ENCODE peak calls at places on chromosomes 11 and 22, in seven cellular contexts. One of them, this sample, is unnamed.

GRCh38 chr22:36351921-36352774 is 35.6 kb downstream of the MYH9 start:
- DNase-seq in HCT116: no peak
- DNase-seq in H1: no peak
- DNase-seq in K562: no peak
- DNase-seq in GM12878: no peak
- DNase-seq in HepG2: peak; percentile 91
- DNase-seq in SK-N-SH: no peak
- DNase-seq in this sample: no peak

GRCh38 chr22:31289335-31289734 is 3.0 kb downstream of the PIK3IP1 start:
- DNase-seq in HCT116: no peak
- DNase-seq in H1: no peak
- DNase-seq in K562: no peak
- DNase-seq in GM12878: no peak
- DNase-seq in HepG2: no peak
- DNase-seq in SK-N-SH: no peak
- DNase-seq in this sample: no peak

GRCh38 chr11:130159657-130160459 is at the start of gene ST14:
- DNase-seq in HCT116: no peak
- DNase-seq in H1: peak; percentile 72
- DNase-seq in K562: no peak
- DNase-seq in GM12878: no peak
- DNase-seq in HepG2: no peak
- DNase-seq in SK-N-SH: peak; percentile 54
- DNase-seq in this sample: peak; percentile 98

GRCh38 chr11:35582033-35582432 is 36.2 kb upstream of the FJX1 start:
- DNase-seq in HCT116: no peak
- DNase-seq in H1: no peak
- DNase-seq in K562: no peak
- DNase-seq in GM12878: no peak
- DNase-seq in HepG2: no peak
- DNase-seq in SK-N-SH: no peak
- DNase-seq in this sample: no peak

GRCh38 chr22:46428602-46429326 is 93.2 kb downstream of the TRMU start:
- DNase-seq in HCT116: no peak
- DNase-seq in H1: no peak
- DNase-seq in K562: no peak
- DNase-seq in GM12878: no peak
- DNase-seq in HepG2: no peak
- DNase-seq in SK-N-SH: no peak
- DNase-seq in this sample: no peak

GRCh38 chr11:121416909-121417567 is 35.1 kb upstream of the SORL1 start:
- DNase-seq in HCT116: no peak
- DNase-seq in H1: no peak
- DNase-seq in K562: no peak
- DNase-seq in GM12878: peak; percentile 92
- DNase-seq in HepG2: no peak
- DNase-seq in SK-N-SH: no peak
- DNase-seq in this sample: no peak

GRCh38 chr11:115409691-115410220 is 94.5 kb downstream of the CADM1 start:
- DNase-seq in HCT116: no peak
- DNase-seq in H1: no peak
- DNase-seq in K562: no peak
- DNase-seq in GM12878: no peak
- DNase-seq in HepG2: peak; percentile 94
- DNase-seq in SK-N-SH: peak; percentile 69
- DNase-seq in this sample: peak; percentile 39

GRCh38 chr11:45354976-45355705 is 69.0 kb upstream of the SYT13 start:
- DNase-seq in HCT116: no peak
- DNase-seq in H1: peak; percentile 91
- DNase-seq in K562: peak; percentile 75
- DNase-seq in GM12878: no peak
- DNase-seq in HepG2: no peak
- DNase-seq in SK-N-SH: peak; percentile 88
- DNase-seq in this sample: no peak

GRCh38 chr11:76622481-76623094 is 48.0 kb downstream of the LRRC32 start:
- DNase-seq in HCT116: no peak
- DNase-seq in H1: no peak
- DNase-seq in K562: no peak
- DNase-seq in GM12878: no peak
- DNase-seq in HepG2: no peak
- DNase-seq in SK-N-SH: no peak
- DNase-seq in this sample: no peak

GRCh38 chr11:22561283-22561682 is 64.3 kb downstream of the FANCF start:
- DNase-seq in HCT116: no peak
- DNase-seq in H1: no peak
- DNase-seq in K562: no peak
- DNase-seq in GM12878: no peak
- DNase-seq in HepG2: no peak
- DNase-seq in SK-N-SH: no peak
- DNase-seq in this sample: no peak

GRCh38 chr22:49016909-49017768 is 810.5 kb downstream of the BRD1 start:
- DNase-seq in HCT116: no peak
- DNase-seq in H1: peak; percentile 35
- DNase-seq in K562: no peak
- DNase-seq in GM12878: no peak
- DNase-seq in HepG2: no peak
- DNase-seq in SK-N-SH: no peak
- DNase-seq in this sample: no peak

GRCh38 chr11:74011360-74012071 is 2.6 kb upstream of the UCP3 start:
- DNase-seq in HCT116: no peak
- DNase-seq in H1: no peak
- DNase-seq in K562: peak; percentile 72
- DNase-seq in GM12878: peak; percentile 79
- DNase-seq in HepG2: no peak
- DNase-seq in SK-N-SH: no peak
- DNase-seq in this sample: no peak

GRCh38 chr11:102010776-102011500 is 36.3 kb upstream of the CFAP300 start:
- DNase-seq in HCT116: peak; percentile 73
- DNase-seq in H1: peak; percentile 66
- DNase-seq in K562: peak; percentile 9
- DNase-seq in GM12878: no peak
- DNase-seq in HepG2: peak; percentile 53
- DNase-seq in SK-N-SH: peak; percentile 17
- DNase-seq in this sample: peak; percentile 88

GRCh38 chr11:70503201-70503877 is 105.0 kb downstream of the CTTN start:
- DNase-seq in HCT116: no peak
- DNase-seq in H1: no peak
- DNase-seq in K562: no peak
- DNase-seq in GM12878: no peak
- DNase-seq in HepG2: no peak
- DNase-seq in SK-N-SH: no peak
- DNase-seq in this sample: peak; percentile 49

GRCh38 chr11:125214466-125215204 is 50.1 kb downstream of the PKNOX2 start:
- DNase-seq in HCT116: no peak
- DNase-seq in H1: no peak
- DNase-seq in K562: no peak
- DNase-seq in GM12878: no peak
- DNase-seq in HepG2: no peak
- DNase-seq in SK-N-SH: no peak
- DNase-seq in this sample: no peak

GRCh38 chr11:105719073-105719846 is 109.4 kb downstream of the GRIA4 start:
- DNase-seq in HCT116: peak; percentile 22
- DNase-seq in H1: no peak
- DNase-seq in K562: no peak
- DNase-seq in GM12878: peak; percentile 35
- DNase-seq in HepG2: peak; percentile 49
- DNase-seq in SK-N-SH: no peak
- DNase-seq in this sample: no peak

GRCh38 chr11:105713696-105714095 is 103.8 kb downstream of the GRIA4 start:
- DNase-seq in HCT116: no peak
- DNase-seq in H1: no peak
- DNase-seq in K562: no peak
- DNase-seq in GM12878: no peak
- DNase-seq in HepG2: no peak
- DNase-seq in SK-N-SH: no peak
- DNase-seq in this sample: no peak

GRCh38 chr11:105720096-105720495 is 110.2 kb downstream of the GRIA4 start:
- DNase-seq in HCT116: no peak
- DNase-seq in H1: no peak
- DNase-seq in K562: no peak
- DNase-seq in GM12878: no peak
- DNase-seq in HepG2: no peak
- DNase-seq in SK-N-SH: no peak
- DNase-seq in this sample: no peak

GRCh38 chr11:105723269-105723668 is 113.4 kb downstream of the GRIA4 start:
- DNase-seq in HCT116: no peak
- DNase-seq in H1: no peak
- DNase-seq in K562: no peak
- DNase-seq in GM12878: no peak
- DNase-seq in HepG2: no peak
- DNase-seq in SK-N-SH: no peak
- DNase-seq in this sample: no peak

DNA sequence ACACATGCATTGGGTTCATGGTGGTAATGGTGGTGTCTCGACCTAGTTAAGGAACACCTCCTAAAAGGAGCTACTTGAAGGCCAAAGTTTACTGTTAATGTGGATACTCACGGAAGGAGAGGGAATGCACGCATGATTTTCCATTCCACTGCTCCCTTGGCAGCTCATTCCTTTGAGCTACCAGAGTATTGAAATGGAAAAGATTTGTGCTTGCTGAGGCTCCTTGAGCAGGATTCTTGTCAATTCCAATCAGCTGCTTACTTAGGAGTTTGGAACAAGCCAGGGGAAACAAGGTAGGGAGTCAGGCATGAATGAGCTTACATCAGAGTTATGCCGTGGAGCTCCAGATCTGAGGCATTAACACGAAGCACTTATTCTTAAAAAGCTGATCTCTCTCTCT is 108.8 kb downstream of the GRIA4 start:
- DNase-seq in HCT116: no peak
- DNase-seq in H1: no peak
- DNase-seq in K562: no peak
- DNase-seq in GM12878: no peak
- DNase-seq in HepG2: no peak
- DNase-seq in SK-N-SH: no peak
- DNase-seq in this sample: no peak
- TF ChIP-seq JUND in HCT116: no peak
- TF ChIP-seq JUND in H1: no peak
- TF ChIP-seq JUND in K562: no peak
- TF ChIP-seq JUND in GM12878: no peak
- TF ChIP-seq JUND in HepG2: no peak
- TF ChIP-seq JUND in SK-N-SH: no peak
- TF ChIP-seq JUND in this sample: no peak

GRCh38 chr11:85825590-85825989 is 14.6 kb upstream of the SYTL2 start:
- DNase-seq in HCT116: no peak
- DNase-seq in H1: no peak
- DNase-seq in K562: no peak
- DNase-seq in GM12878: no peak
- DNase-seq in HepG2: no peak
- DNase-seq in SK-N-SH: no peak
- DNase-seq in this sample: no peak

GRCh38 chr11:85823816-85824215 is 12.9 kb upstream of the SYTL2 start:
- DNase-seq in HCT116: no peak
- DNase-seq in H1: no peak
- DNase-seq in K562: no peak
- DNase-seq in GM12878: no peak
- DNase-seq in HepG2: no peak
- DNase-seq in SK-N-SH: no peak
- DNase-seq in this sample: no peak

GRCh38 chr11:85828640-85828978 is 17.7 kb upstream of the SYTL2 start:
- DNase-seq in HCT116: no peak
- DNase-seq in H1: no peak
- DNase-seq in K562: no peak
- DNase-seq in GM12878: no peak
- DNase-seq in HepG2: no peak
- DNase-seq in SK-N-SH: no peak
- DNase-seq in this sample: no peak

GRCh38 chr11:85827768-85828639 is 17.1 kb upstream of the SYTL2 start:
- DNase-seq in HCT116: peak; percentile 77
- DNase-seq in H1: no peak
- DNase-seq in K562: no peak
- DNase-seq in GM12878: no peak
- DNase-seq in HepG2: no peak
- DNase-seq in SK-N-SH: no peak
- DNase-seq in this sample: peak; percentile 60

GRCh38 chr11:85826096-85826855 is 15.3 kb upstream of the SYTL2 start:
- DNase-seq in HCT116: no peak
- DNase-seq in H1: no peak
- DNase-seq in K562: no peak
- DNase-seq in GM12878: no peak
- DNase-seq in HepG2: no peak
- DNase-seq in SK-N-SH: peak; percentile 64
- DNase-seq in this sample: peak; percentile 70
- TF ChIP-seq JUND in HCT116: no peak
- TF ChIP-seq JUND in H1: no peak
- TF ChIP-seq JUND in K562: no peak
- TF ChIP-seq JUND in GM12878: no peak
- TF ChIP-seq JUND in HepG2: no peak
- TF ChIP-seq JUND in SK-N-SH: no peak
- TF ChIP-seq JUND in this sample: no peak

DNA sequence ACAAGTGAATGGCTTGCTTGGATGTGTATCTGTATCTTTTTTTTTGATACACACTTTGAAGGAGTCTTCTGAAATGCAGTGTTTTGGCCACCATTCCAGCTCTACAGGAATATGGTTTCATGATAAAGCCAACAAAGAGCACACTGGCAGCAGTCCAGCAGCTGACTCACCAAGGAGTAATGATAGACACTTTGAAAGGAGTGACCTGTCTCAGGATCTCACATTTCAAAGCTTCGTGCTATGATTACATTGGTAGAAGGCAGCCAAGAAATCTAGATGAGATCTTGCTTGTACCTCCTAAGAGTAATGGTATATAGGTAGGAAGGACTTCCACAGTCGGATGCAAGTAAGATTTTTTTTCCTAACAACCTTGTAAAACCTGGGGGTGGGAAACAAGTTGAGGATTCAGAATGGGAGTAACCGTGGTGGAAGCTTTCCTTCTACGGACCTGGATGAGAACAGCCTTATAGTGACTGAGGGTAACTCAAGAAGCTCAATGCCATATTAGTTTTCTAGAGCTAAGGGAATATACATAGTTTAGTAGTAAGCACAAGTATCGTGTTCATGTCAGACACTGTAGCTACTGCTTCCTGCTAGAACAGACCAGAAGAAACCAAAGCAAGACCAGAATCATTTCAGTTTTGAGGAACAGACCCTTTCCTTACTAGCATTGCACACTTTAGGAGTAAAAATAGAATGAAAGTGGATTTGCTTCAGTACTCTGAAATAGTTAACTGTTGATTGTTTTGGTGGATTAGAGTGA is 25.0 kb downstream of the MTMR3 start:
- DNase-seq in HCT116: peak; percentile 93
- DNase-seq in H1: no peak
- DNase-seq in K562: peak; percentile 59
- DNase-seq in GM12878: no peak
- DNase-seq in HepG2: peak; percentile 75
- DNase-seq in SK-N-SH: peak; percentile 14
- DNase-seq in this sample: no peak
- TF ChIP-seq JUND in HCT116: peak; percentile 95
- TF ChIP-seq JUND in H1: no peak
- TF ChIP-seq JUND in K562: peak; percentile 98
- TF ChIP-seq JUND in GM12878: no peak
- TF ChIP-seq JUND in HepG2: peak; percentile 66
- TF ChIP-seq JUND in SK-N-SH: peak; percentile 95
- TF ChIP-seq JUND in this sample: no peak

DNA sequence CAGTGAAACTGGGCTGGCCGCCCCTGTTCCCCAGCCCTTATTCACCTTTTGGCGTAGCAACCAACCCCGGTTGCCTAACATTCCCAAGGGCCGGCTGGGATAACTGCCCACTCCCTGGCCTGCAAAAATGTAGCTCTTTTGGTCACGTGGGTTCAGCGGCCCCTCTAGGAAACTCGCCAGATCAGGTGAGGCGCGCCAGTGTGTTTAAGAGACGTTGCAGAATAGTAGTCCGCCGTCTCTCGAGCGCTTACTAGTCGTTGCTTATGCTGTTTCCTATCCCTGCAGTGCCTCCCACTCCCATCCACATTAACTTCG is 592 bp downstream of the CEP57 start:
- DNase-seq in HCT116: peak; percentile 28
- DNase-seq in H1: no peak
- DNase-seq in K562: peak; percentile 63
- DNase-seq in GM12878: peak; percentile 24
- DNase-seq in HepG2: peak; percentile 82
- DNase-seq in SK-N-SH: peak; percentile 18
- DNase-seq in this sample: peak; percentile 23
- TF ChIP-seq JUND in HCT116: no peak
- TF ChIP-seq JUND in H1: no peak
- TF ChIP-seq JUND in K562: no peak
- TF ChIP-seq JUND in GM12878: no peak
- TF ChIP-seq JUND in HepG2: no peak
- TF ChIP-seq JUND in SK-N-SH: no peak
- TF ChIP-seq JUND in this sample: no peak

This sample was measured in T47D.